ENCODE peak calls at places on chromosomes 6 and 20, in eight cellular contexts. T is tibial artery, Y is COR-L47, A is NCI-H748 treated with DMSO at 0.1 percent for 48 hours, D is amygdala, P is GM20000, I is fibroblast of the conjunctiva, B is NB4. M is an unnamed sample.

GRCh38 chr20:22389836-22390542 is 194.4 kb downstream of the FOXA2 start:
- DNase-seq in D (no peak), B (no peak), A (peak), T (no peak), P (no peak), I (no peak), Y (peak), M (no peak)

GRCh38 chr6:157259443-157259842 is 63.9 kb downstream of the TMEM242 start:
- DNase-seq in T (no peak), Y (no peak), A (no peak), B (no peak), I (no peak), D (no peak), P (no peak), M (no peak)

GRCh38 chr6:168313371-168314028 is 6.1 kb downstream of the DACT2 start:
- DNase-seq in Y (no peak), A (no peak), B (no peak), P (no peak), T (no peak), I (no peak), D (no peak), M (no peak)

GRCh38 chr6:30396833-30397479 is 52.0 kb downstream of the RPP21 start:
- DNase-seq in T (peak), B (peak), I (peak), P (peak), Y (peak), D (peak), A (peak), M (peak)

GRCh38 chr20:10282930-10283556 is 64.4 kb downstream of the SNAP25 start:
- DNase-seq in A (no peak), P (no peak), Y (no peak), I (no peak), D (no peak), B (no peak), T (no peak), M (no peak)

GRCh38 chr6:7086488-7086887 is 21.3 kb upstream of the RREB1 start:
- DNase-seq in Y (no peak), P (peak), I (no peak), T (peak), D (no peak), A (no peak), B (peak), M (peak)

GRCh38 chr6:155687645-155688044 is 232.0 kb upstream of the NOX3 start:
- DNase-seq in T (no peak), Y (no peak), B (no peak), I (no peak), P (no peak), A (no peak), D (no peak), M (no peak)

GRCh38 chr6:113128020-113128419 is 729.1 kb upstream of the MARCKS start:
- DNase-seq in I (no peak), B (no peak), Y (no peak), P (no peak), D (no peak), T (no peak), A (peak), M (no peak)

GRCh38 chr6:37643851-37644672 is 53.6 kb downstream of the MDGA1 start:
- DNase-seq in P (no peak), A (no peak), T (no peak), B (peak), D (no peak), I (no peak), Y (no peak), M (no peak)

GRCh38 chr20:61126369-61127195 is 125.5 kb upstream of the CDH4 start:
- DNase-seq in P (no peak), I (no peak), D (no peak), T (no peak), A (no peak), Y (no peak), B (no peak), M (no peak)

GRCh38 chr6:67594366-67594765 is 1040.7 kb upstream of the ADGRB3 start:
- DNase-seq in A (no peak), B (no peak), D (no peak), I (no peak), P (no peak), Y (no peak), T (no peak), M (no peak)

GRCh38 chr6:54294965-54295532 is 13.2 kb upstream of the TINAG start:
- DNase-seq in D (no peak), P (no peak), B (no peak), T (no peak), A (no peak), Y (no peak), I (no peak), M (no peak)